ENCODE peak calls at places on chromosomes 4 and X, in six cellular contexts. I is uterus, O is stomach, R is heart left ventricle, Q is right lobe of liver, A is body of pancreas. G is an unnamed sample.

GRCh38 chrX:9875801-9876200 is 89.6 kb downstream of the SHROOM2 start:
- DNase-seq in I (no peak), O (no peak), R (no peak), Q (no peak), A (no peak), G (no peak)

GRCh38 chr4:79682801-79683217 is 274.8 kb upstream of the GK2 start:
- DNase-seq in I (no peak), O (peak; percentile 27), R (peak; percentile 9), Q (no peak), A (peak; percentile 10), G (no peak)

GRCh38 chrX:107503996-107504395 is 54.5 kb downstream of the FRMPD3 start:
- DNase-seq in I (no peak), O (no peak), R (no peak), Q (no peak), A (no peak), G (no peak)

GRCh38 chr4:958836-959337 is 14.5 kb downstream of the DGKQ start:
- DNase-seq in I (no peak), O (no peak), R (no peak), Q (peak; percentile 34), A (no peak), G (no peak)

GRCh38 chr4:100849319-100849718 is 331.5 kb upstream of the EMCN start:
- DNase-seq in I (no peak), O (no peak), R (no peak), Q (no peak), A (no peak), G (no peak)

GRCh38 chrX:19760841-19761512 is 126.4 kb downstream of the SH3KBP1 start:
- DNase-seq in I (no peak), O (no peak), R (no peak), Q (no peak), A (no peak), G (no peak)

GRCh38 chr4:123597586-123597985 is 201.0 kb downstream of the SPRY1 start:
- DNase-seq in I (no peak), O (no peak), R (no peak), Q (no peak), A (no peak), G (no peak)

GRCh38 chr4:112152496-112152895 is 7.2 kb downstream of the FAM241A start:
- DNase-seq in I (no peak), O (no peak), R (no peak), Q (no peak), A (no peak), G (no peak)

GRCh38 chr4:142311916-142312315 is 534.2 kb downstream of the INPP4B start:
- DNase-seq in I (no peak), O (no peak), R (no peak), Q (no peak), A (no peak), G (no peak)

GRCh38 chrX:19798423-19798822 is 89.0 kb downstream of the SH3KBP1 start:
- DNase-seq in I (no peak), O (no peak), R (no peak), Q (no peak), A (no peak), G (no peak)

GRCh38 chrX:110108381-110108796 is 105.5 kb downstream of the TMEM164 start:
- DNase-seq in I (no peak), O (peak; percentile 37), R (no peak), Q (no peak), A (no peak), G (no peak)

GRCh38 chrX:52353838-52354237 is 15.0 kb upstream of the XAGE2 start:
- DNase-seq in I (no peak), O (no peak), R (no peak), Q (no peak), A (no peak), G (no peak)

GRCh38 chrX:331145-331771 is 12.7 kb upstream of the GTPBP6 start:
- DNase-seq in I (no peak), O (no peak), R (no peak), Q (no peak), A (no peak), G (no peak)

GRCh38 chr4:76053730-76054129 is 17.9 kb upstream of the CXCL11 start:
- DNase-seq in I (no peak), O (no peak), R (no peak), Q (no peak), A (no peak), G (no peak)

GRCh38 chrX:21153503-21153902 is 220.7 kb upstream of the CNKSR2 start:
- DNase-seq in I (peak; percentile 17), O (no peak), R (peak; percentile 52), Q (no peak), A (no peak), G (peak; percentile 52)

GRCh38 chr4:1041147-1041935 is 29.9 kb downstream of the FGFRL1 start:
- DNase-seq in I (no peak), O (peak; percentile 43), R (no peak), Q (no peak), A (no peak), G (no peak)

GRCh38 chr4:153676984-153677383 is 7.1 kb upstream of the TLR2 start:
- DNase-seq in I (no peak), O (no peak), R (no peak), Q (no peak), A (no peak), G (no peak)

GRCh38 chr4:165359501-165359900 is 19.3 kb upstream of the CPE start:
- DNase-seq in I (no peak), O (no peak), R (no peak), Q (no peak), A (no peak), G (no peak)

GRCh38 chrX:41875142-41875541 is 48.2 kb downstream of the CASK start:
- DNase-seq in I (no peak), O (no peak), R (no peak), Q (no peak), A (no peak), G (no peak)

GRCh38 chrX:25001808-25002657 is 13.7 kb downstream of the ARX start:
- DNase-seq in I (no peak), O (no peak), R (no peak), Q (no peak), A (no peak), G (no peak)

GRCh38 chrX:16788477-16788876 is 2.2 kb downstream of the TXLNG start:
- DNase-seq in I (peak; percentile 41), O (no peak), R (no peak), Q (no peak), A (no peak), G (peak; percentile 8)

GRCh38 chr4:80471701-80472100 is 136.2 kb downstream of the CFAP299 start:
- DNase-seq in I (no peak), O (peak; percentile 52), R (no peak), Q (peak; percentile 54), A (peak; percentile 46), G (no peak)

GRCh38 chr4:9923195-9923812 is 98.0 kb downstream of the SLC2A9 start:
- DNase-seq in I (no peak), O (no peak), R (no peak), Q (no peak), A (no peak), G (no peak)

GRCh38 chr4:77126844-77127614 is 30.0 kb upstream of the CCNG2 start:
- DNase-seq in I (no peak), O (no peak), R (no peak), Q (no peak), A (no peak), G (no peak)

GRCh38 chrX:45711231-45711630 is 510.6 kb upstream of the DIPK2B start:
- DNase-seq in I (no peak), O (no peak), R (no peak), Q (no peak), A (no peak), G (no peak)

GRCh38 chr4:740656-741282 is 35.1 kb downstream of the PCGF3 start:
- DNase-seq in I (no peak), O (no peak), R (no peak), Q (no peak), A (no peak), G (no peak)

GRCh38 chr4:148203056-148203898 is 238.9 kb downstream of the NR3C2 start:
- DNase-seq in I (no peak), O (peak; percentile 48), R (peak; percentile 49), Q (peak; percentile 59), A (peak; percentile 74), G (no peak)

GRCh38 chrX:153928846-153929245 is 2.8 kb upstream of the ARHGAP4 start:
- DNase-seq in I (no peak), O (no peak), R (no peak), Q (no peak), A (no peak), G (no peak)

GRCh38 chrX:153929576-153929975 is 3.5 kb upstream of the ARHGAP4 start:
- DNase-seq in I (no peak), O (no peak), R (no peak), Q (no peak), A (no peak), G (no peak)

GRCh38 chrX:153927686-153927935 is 1.5 kb upstream of the ARHGAP4 start:
- DNase-seq in I (no peak), O (no peak), R (no peak), Q (peak; percentile 50), A (no peak), G (no peak)

GRCh38 chrX:153926863-153927685 is 1.0 kb upstream of the ARHGAP4 start:
- DNase-seq in I (no peak), O (peak; percentile 57), R (peak; percentile 57), Q (peak; percentile 53), A (peak; percentile 52), G (peak; percentile 12)

DNA sequence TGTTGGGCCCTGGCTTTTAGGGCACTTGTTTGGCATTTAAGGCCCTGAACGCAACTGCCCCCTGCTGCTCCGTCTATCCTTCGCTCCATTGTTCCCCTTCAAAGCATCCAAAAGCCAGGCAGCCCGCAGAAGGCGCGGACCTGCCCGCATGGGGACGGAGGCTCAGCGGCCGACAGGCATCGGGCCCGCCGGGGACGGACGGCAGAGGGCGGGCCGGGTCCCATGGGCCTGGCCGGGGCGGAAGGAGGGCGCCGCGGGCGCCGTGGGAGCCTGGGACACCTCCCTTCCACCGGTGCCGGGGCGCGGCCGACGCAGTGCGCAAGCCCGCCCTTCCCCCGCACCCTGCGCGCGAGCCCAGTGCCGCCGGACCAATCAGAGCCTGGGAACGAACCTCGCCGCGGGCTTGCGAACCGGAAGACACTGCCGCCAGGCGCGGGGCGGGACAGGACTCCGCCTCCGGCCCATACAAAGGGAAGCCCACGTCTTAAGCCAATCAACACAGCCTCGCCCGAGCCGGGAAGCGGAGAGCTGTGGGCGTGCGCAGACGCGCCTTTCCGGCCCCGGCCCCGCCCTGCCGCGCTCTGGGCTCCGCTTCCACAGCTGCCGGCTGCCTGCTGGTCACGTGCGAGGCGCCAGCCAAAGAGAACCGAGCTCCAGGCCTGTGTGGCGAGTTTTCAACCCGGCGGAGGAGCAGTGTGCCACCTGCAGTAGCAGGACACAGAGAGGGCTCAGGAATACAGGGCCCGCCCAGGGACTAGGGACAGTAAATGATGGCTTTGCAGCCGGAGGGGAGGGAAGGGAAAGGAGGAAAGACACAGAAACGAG is 2.1 kb upstream of the ARHGAP4 start:
- DNase-seq in I (peak; percentile 96), O (peak; percentile 96), R (peak; percentile 94), Q (peak; percentile 95), A (peak; percentile 97), G (peak; percentile 76)
- TF ChIP-seq POLR2A in I (peak; percentile 94), O (no peak), R (no peak), Q (peak; percentile 92), A (peak; percentile 78), G (peak; percentile 89)

GRCh38 chr4:127782275-127783025 is at the start of gene HSPA4L:
- DNase-seq in I (peak; percentile 49), O (peak; percentile 39), R (peak; percentile 61), Q (peak; percentile 61), A (peak; percentile 48), G (peak; percentile 25)
- TF ChIP-seq POLR2A in I (peak; percentile 58), O (no peak), R (no peak), Q (peak; percentile 90), A (peak; percentile 95), G (peak; percentile 87)

GRCh38 chr4:24912252-24913098 is at the start of gene CCDC149:
- DNase-seq in I (peak; percentile 68), O (peak; percentile 89), R (peak; percentile 74), Q (peak; percentile 93), A (peak; percentile 95), G (peak; percentile 17)
- TF ChIP-seq POLR2A in I (peak; percentile 68), O (no peak), R (no peak), Q (peak; percentile 87), A (peak; percentile 95), G (peak; percentile 38)

GRCh38 chr4:83455300-83456183 is at the start of the genes HELQ and MRPS18C:
- DNase-seq in I (peak; percentile 95), O (peak; percentile 96), R (peak; percentile 98), Q (peak; percentile 97), A (peak; percentile 98), G (peak; percentile 98)
- TF ChIP-seq POLR2A in I (peak; percentile 76), O (no peak), R (no peak), Q (peak; percentile 78), A (peak; percentile 86), G (peak; percentile 42)